ENCODE peak calls at places on chromosomes 6 and 20, in five cellular contexts. B, Z, M, T and K are unnamed samples.
A peak's percentile ranks its signal among the peaks of the same experiment; 100 is the strongest.

GRCh38 chr20:50575869-50576720 is 65.9 kb downstream of the PTPN1 start:
- DNase-seq in Z (peak; percentile 61), T (peak; percentile 64), M (peak; percentile 64), B (peak; percentile 88), K (no peak)

GRCh38 chr6:83057705-83058321 is 7.8 kb downstream of the UBE3D start:
- DNase-seq in B (no peak), Z (peak; percentile 21), T (peak; percentile 59), M (no peak), K (peak; percentile 59)

GRCh38 chr6:22568854-22569253 is 512 bp upstream of the HDGFL1 start:
- DNase-seq in M (no peak), B (no peak), Z (no peak), T (no peak), K (no peak)

GRCh38 chr6:2124260-2124709 is 121.1 kb downstream of the GMDS start:
- DNase-seq in Z (peak; percentile 36), M (peak; percentile 16), T (no peak), B (no peak), K (no peak)

GRCh38 chr6:3518356-3518841 is 61.5 kb upstream of the SLC22A23 start:
- DNase-seq in Z (no peak), M (peak; percentile 20), T (no peak), B (peak; percentile 74), K (no peak)

GRCh38 chr6:170152989-170153388 is 137.9 kb downstream of the DLL1 start:
- DNase-seq in B (no peak), Z (no peak), M (peak; percentile 57), T (peak; percentile 87), K (no peak)

GRCh38 chr6:42075159-42075838 is 25.0 kb downstream of the TAF8 start:
- DNase-seq in Z (peak; percentile 76), M (peak; percentile 77), T (peak; percentile 84), B (peak; percentile 86), K (peak; percentile 77)

GRCh38 chr6:958531-958930 is 265.6 kb upstream of the EXOC2 start:
- DNase-seq in Z (no peak), B (no peak), M (no peak), T (no peak), K (no peak)

GRCh38 chr6:150667977-150668716 is 68.5 kb downstream of the PLEKHG1 start:
- DNase-seq in T (peak; percentile 93), M (peak; percentile 90), B (peak; percentile 95), Z (peak; percentile 95), K (peak; percentile 63)

GRCh38 chr20:36845288-36845969 is 30.5 kb upstream of the TLDC2 start:
- DNase-seq in Z (no peak), T (no peak), B (no peak), M (no peak), K (no peak)

GRCh38 chr6:122809001-122809400 is 19.9 kb downstream of the SMPDL3A start:
- DNase-seq in B (no peak), Z (no peak), T (no peak), M (no peak), K (no peak)

GRCh38 chr20:34954905-34955231 is 738 bp downstream of the GSS start:
- DNase-seq in T (no peak), B (peak; percentile 74), Z (peak; percentile 50), M (peak; percentile 27), K (peak; percentile 51)

GRCh38 chr6:31701666-31702420 is 1.3 kb downstream of the ABHD16A start:
- DNase-seq in B (no peak), M (no peak), T (no peak), Z (peak; percentile 53), K (no peak)

GRCh38 chr6:31706599-31706998 is at the start of gene LY6G6F:
- DNase-seq in B (no peak), T (no peak), M (no peak), Z (no peak), K (no peak)

GRCh38 chr6:31700716-31701401 is 2.3 kb downstream of the ABHD16A start:
- DNase-seq in Z (no peak), B (no peak), M (no peak), T (no peak), K (no peak)

GRCh38 chr6:31702421-31702818 is 704 bp downstream of the ABHD16A start:
- DNase-seq in T (peak; percentile 45), M (no peak), B (no peak), Z (no peak), K (no peak)

DNA sequence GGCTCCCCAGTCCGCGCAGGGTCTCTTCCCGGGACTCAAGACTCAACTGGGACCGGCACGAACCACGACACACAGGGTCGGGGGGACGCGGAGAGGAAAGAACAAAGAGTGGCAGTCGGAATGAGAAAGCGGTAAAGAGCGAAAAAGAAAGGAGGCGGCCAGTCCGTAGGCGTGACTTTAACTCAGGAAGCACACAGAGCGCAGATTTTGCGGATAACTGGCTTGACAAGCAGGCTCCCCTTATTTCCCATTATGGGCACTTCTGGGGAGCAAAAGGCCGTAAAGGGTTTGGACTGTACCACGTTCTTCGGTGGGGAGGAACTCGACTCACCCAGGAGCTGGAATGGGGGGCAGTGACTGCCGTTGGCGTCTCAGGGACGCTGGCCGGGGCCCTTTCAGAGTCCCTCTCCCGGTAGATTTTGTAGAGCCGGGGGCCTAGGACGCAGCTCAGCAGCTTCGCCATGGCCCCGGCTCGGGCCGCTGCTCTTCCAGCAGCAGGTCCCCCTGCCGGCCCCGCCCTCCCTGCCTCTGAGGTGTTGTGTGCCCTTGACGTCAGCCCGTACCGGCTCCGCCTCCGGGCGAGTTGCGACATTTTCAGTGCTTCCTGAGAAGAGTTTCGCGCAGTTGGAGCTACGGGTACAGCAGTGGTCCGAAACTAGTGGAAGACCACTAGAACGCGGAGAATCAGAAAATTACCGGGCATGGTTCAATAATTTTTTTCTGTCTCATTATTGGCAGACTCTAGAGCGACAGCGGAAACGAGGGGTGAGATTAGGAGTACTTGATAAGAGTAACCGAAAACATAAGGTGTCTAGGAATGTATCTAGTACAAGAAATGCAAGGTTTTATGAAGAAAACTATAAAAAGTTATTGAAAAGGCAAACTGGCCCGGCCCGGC is at the start of gene ABHD16A:
- DNase-seq in Z (peak; percentile 99), T (peak; percentile 99), B (peak; percentile 100), M (peak; percentile 99), K (peak; percentile 99)
- TF ChIP-seq CTCF in Z (no peak), T (no peak), B (no peak), M (peak; percentile 24), K (no peak)

GRCh38 chr20:59299961-59300340 is 460 bp upstream of the EDN3 start:
- DNase-seq in Z (no peak), B (no peak), M (no peak), T (no peak), K (no peak)
- H3K4me3 ChIP-seq in Z (no peak overlapping the region), B (no peak overlapping the region), M (no peak overlapping the region), T (no peak overlapping the region), K (no peak overlapping the region)

GRCh38 chr6:43472515-43472914 is 4.9 kb upstream of the TJAP1 start:
- DNase-seq in B (no peak), T (no peak), M (no peak), Z (no peak), K (no peak)
- H3K27ac ChIP-seq in B (no peak overlapping the region), T (no peak overlapping the region), M (no peak overlapping the region), Z (no peak overlapping the region), K (no peak overlapping the region)

DNA sequence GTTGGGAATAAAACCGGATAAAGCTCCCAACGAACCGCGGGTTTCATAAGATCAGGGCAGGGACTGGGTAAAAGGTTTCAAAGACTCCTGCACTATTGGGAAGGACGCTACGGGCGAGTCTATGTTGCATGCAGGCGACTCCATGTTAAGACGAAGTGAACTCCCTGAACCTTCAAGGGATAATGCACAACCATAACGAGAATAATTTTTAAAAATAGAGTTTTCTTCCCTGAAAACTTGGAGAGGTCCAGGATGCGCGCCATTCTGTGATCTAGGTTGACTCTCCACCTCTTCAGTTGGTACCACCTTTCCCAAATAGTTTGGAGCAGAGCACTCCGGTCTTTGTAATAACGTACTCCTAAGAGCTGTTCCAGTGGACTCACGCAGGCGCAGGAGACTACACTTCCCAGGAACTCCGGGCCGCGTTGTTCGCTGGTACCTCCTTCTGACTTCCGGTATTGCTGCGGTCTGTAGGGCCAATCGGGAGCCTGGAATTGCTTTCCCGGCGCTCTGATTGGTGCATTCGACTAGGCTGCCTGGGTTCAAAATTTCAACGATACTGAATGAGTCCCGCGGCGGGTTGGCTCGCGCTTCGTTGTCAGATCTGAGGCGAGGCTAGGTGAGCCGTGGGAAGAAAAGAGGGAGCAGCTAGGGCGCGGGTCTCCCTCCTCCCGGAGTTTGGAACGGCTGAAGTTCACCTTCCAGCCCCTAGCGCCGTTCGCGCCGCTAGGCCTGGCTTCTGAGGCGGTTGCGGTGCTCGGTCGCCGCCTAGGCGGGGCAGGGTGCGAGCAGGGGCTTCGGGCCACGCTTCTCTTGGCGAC is at the start of gene TPX2:
- DNase-seq in T (peak; percentile 98), B (peak; percentile 97), M (peak; percentile 90), Z (peak; percentile 96), K (peak; percentile 95)
- TF ChIP-seq CTCF in T (peak; percentile 20), B (peak; percentile 36), M (no peak), Z (no peak), K (peak; percentile 36)

GRCh38 chr6:135053433-135053832 is 1.2 kb downstream of the HBS1L start:
- DNase-seq in B (no peak), T (no peak), M (no peak), Z (no peak), K (no peak)

GRCh38 chr6:135056632-135057031 is 2.0 kb upstream of the HBS1L start:
- DNase-seq in T (no peak), M (no peak), Z (no peak), B (no peak), K (no peak)

GRCh38 chr6:135054575-135055498 is at the start of gene HBS1L:
- DNase-seq in T (peak; percentile 97), B (peak; percentile 98), M (peak; percentile 97), Z (peak; percentile 94), K (peak; percentile 93)

GRCh38 chr6:135054238-135054574 is 416 bp downstream of the HBS1L start:
- DNase-seq in Z (no peak), M (no peak), T (no peak), B (no peak), K (no peak)

DNA sequence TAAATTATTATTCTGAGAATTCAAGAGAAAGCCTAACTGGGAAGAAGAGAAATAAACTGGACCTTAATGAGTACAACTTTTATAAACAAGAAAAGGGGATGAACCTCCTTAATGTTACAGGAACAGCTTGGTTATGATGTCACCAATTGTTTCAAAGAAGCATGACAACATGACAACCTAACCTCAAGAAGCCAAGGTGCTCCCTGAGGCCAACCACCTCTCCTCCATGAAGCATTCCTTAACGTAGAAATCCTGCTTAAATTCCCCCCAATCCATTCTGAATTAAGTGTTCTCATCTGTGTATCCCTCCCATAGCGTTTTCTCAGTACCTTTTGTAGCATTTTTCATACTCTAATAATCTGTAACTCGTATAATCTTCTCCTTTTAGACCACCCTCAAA is 1.7 kb downstream of the HBS1L start:
- DNase-seq in T (no peak), M (no peak), Z (no peak), B (no peak), K (no peak)
- H3K4me3 ChIP-seq in T (peak overlapping the region; percentile 83), M (no peak overlapping the region), Z (no peak overlapping the region), B (no peak overlapping the region), K (no peak overlapping the region)

GRCh38 chr6:105606871-105607421 is 204.1 kb upstream of the PREP start:
- DNase-seq in B (no peak), M (no peak), T (no peak), Z (no peak), K (no peak)
- H3K27ac ChIP-seq in B (no peak overlapping the region), M (peak overlapping the region; percentile 21), T (no peak overlapping the region), Z (no peak overlapping the region), K (no peak overlapping the region)

GRCh38 chr6:151738960-151739359 is 68.5 kb upstream of the ESR1 start:
- DNase-seq in M (no peak), Z (no peak), T (no peak), B (no peak), K (no peak)
- TF ChIP-seq CTCF in M (no peak), Z (no peak), T (no peak), B (no peak), K (no peak)